ENCODE peak calls at places on chromosomes 5 and 9, in ten cellular contexts. One of them, this sample, is unnamed.

GRCh38 chr9:84101892-84102632 is 121.5 kb downstream of the RMI1 start:
- DNase-seq in sciatic nerve: no peak
- DNase-seq in aorta: no peak
- DNase-seq in astrocyte of the spinal cord: no peak
- DNase-seq in NCI-H2171: no peak
- DNase-seq in A549: no peak
- DNase-seq in frontal cortex: no peak
- DNase-seq in H7: peak; percentile 43
- DNase-seq in BE2C: no peak
- DNase-seq in amniotic stem cell: no peak
- DNase-seq in this sample: no peak

GRCh38 chr5:37771731-37772130 is 68.1 kb downstream of the GDNF start:
- DNase-seq in sciatic nerve: no peak
- DNase-seq in aorta: no peak
- DNase-seq in astrocyte of the spinal cord: peak; percentile 98
- DNase-seq in NCI-H2171: no peak
- DNase-seq in A549: no peak
- DNase-seq in frontal cortex: no peak
- DNase-seq in H7: no peak
- DNase-seq in BE2C: no peak
- DNase-seq in amniotic stem cell: peak; percentile 94
- DNase-seq in this sample: no peak

GRCh38 chr5:140571105-140571504 is 6.5 kb downstream of the SLC35A4 start:
- DNase-seq in sciatic nerve: no peak
- DNase-seq in aorta: no peak
- DNase-seq in astrocyte of the spinal cord: no peak
- DNase-seq in NCI-H2171: no peak
- DNase-seq in A549: no peak
- DNase-seq in frontal cortex: no peak
- DNase-seq in H7: no peak
- DNase-seq in BE2C: no peak
- DNase-seq in amniotic stem cell: no peak
- DNase-seq in this sample: no peak

GRCh38 chr9:110040788-110041187 is 167.2 kb downstream of the C9orf152 start:
- DNase-seq in sciatic nerve: no peak
- DNase-seq in aorta: no peak
- DNase-seq in astrocyte of the spinal cord: peak; percentile 64
- DNase-seq in NCI-H2171: no peak
- DNase-seq in A549: no peak
- DNase-seq in frontal cortex: no peak
- DNase-seq in H7: no peak
- DNase-seq in BE2C: no peak
- DNase-seq in amniotic stem cell: no peak
- DNase-seq in this sample: no peak

GRCh38 chr9:136983611-136984314 is 970 bp downstream of the LCNL1 start:
- DNase-seq in sciatic nerve: no peak
- DNase-seq in aorta: no peak
- DNase-seq in astrocyte of the spinal cord: no peak
- DNase-seq in NCI-H2171: no peak
- DNase-seq in A549: no peak
- DNase-seq in frontal cortex: no peak
- DNase-seq in H7: no peak
- DNase-seq in BE2C: no peak
- DNase-seq in amniotic stem cell: no peak
- DNase-seq in this sample: no peak

GRCh38 chr9:129383415-129384088 is 205.5 kb upstream of the IER5L start:
- DNase-seq in sciatic nerve: peak; percentile 91
- DNase-seq in aorta: peak; percentile 94
- DNase-seq in astrocyte of the spinal cord: peak; percentile 65
- DNase-seq in NCI-H2171: peak; percentile 73
- DNase-seq in A549: no peak
- DNase-seq in frontal cortex: peak; percentile 77
- DNase-seq in H7: peak; percentile 89
- DNase-seq in BE2C: no peak
- DNase-seq in amniotic stem cell: peak; percentile 16
- DNase-seq in this sample: peak; percentile 71

GRCh38 chr5:64947031-64947430 is 178.3 kb downstream of the CWC27 start:
- DNase-seq in sciatic nerve: no peak
- DNase-seq in aorta: no peak
- DNase-seq in astrocyte of the spinal cord: no peak
- DNase-seq in NCI-H2171: peak; percentile 88
- DNase-seq in A549: no peak
- DNase-seq in frontal cortex: no peak
- DNase-seq in H7: no peak
- DNase-seq in BE2C: peak; percentile 65
- DNase-seq in amniotic stem cell: no peak
- DNase-seq in this sample: no peak

GRCh38 chr9:109244179-109245132 is 76.4 kb downstream of the EPB41L4B start:
- DNase-seq in sciatic nerve: peak; percentile 85
- DNase-seq in aorta: peak; percentile 90
- DNase-seq in astrocyte of the spinal cord: peak; percentile 77
- DNase-seq in NCI-H2171: peak; percentile 38
- DNase-seq in A549: peak; percentile 62
- DNase-seq in frontal cortex: peak; percentile 9
- DNase-seq in H7: peak; percentile 79
- DNase-seq in BE2C: peak; percentile 73
- DNase-seq in amniotic stem cell: peak; percentile 20
- DNase-seq in this sample: peak; percentile 37

GRCh38 chr5:98603456-98603855 is 170.0 kb upstream of the RGMB start:
- DNase-seq in sciatic nerve: no peak
- DNase-seq in aorta: no peak
- DNase-seq in astrocyte of the spinal cord: no peak
- DNase-seq in NCI-H2171: no peak
- DNase-seq in A549: no peak
- DNase-seq in frontal cortex: no peak
- DNase-seq in H7: no peak
- DNase-seq in BE2C: no peak
- DNase-seq in amniotic stem cell: no peak
- DNase-seq in this sample: no peak

GRCh38 chr5:75310212-75310611 is 26.8 kb upstream of the HMGCR start:
- DNase-seq in sciatic nerve: no peak
- DNase-seq in aorta: no peak
- DNase-seq in astrocyte of the spinal cord: no peak
- DNase-seq in NCI-H2171: no peak
- DNase-seq in A549: no peak
- DNase-seq in frontal cortex: no peak
- DNase-seq in H7: no peak
- DNase-seq in BE2C: no peak
- DNase-seq in amniotic stem cell: no peak
- DNase-seq in this sample: no peak

GRCh38 chr9:4297795-4298254 is 2.0 kb downstream of the GLIS3 start:
- DNase-seq in sciatic nerve: peak; percentile 79
- DNase-seq in aorta: peak; percentile 89
- DNase-seq in astrocyte of the spinal cord: peak; percentile 68
- DNase-seq in NCI-H2171: peak; percentile 47
- DNase-seq in A549: peak; percentile 28
- DNase-seq in frontal cortex: no peak
- DNase-seq in H7: peak; percentile 90
- DNase-seq in BE2C: no peak
- DNase-seq in amniotic stem cell: peak; percentile 32
- DNase-seq in this sample: peak; percentile 24

GRCh38 chr9:128275198-128276007 is at the start of gene GOLGA2:
- DNase-seq in sciatic nerve: peak; percentile 76
- DNase-seq in aorta: peak; percentile 86
- DNase-seq in astrocyte of the spinal cord: peak; percentile 42
- DNase-seq in NCI-H2171: no peak
- DNase-seq in A549: peak; percentile 68
- DNase-seq in frontal cortex: no peak
- DNase-seq in H7: peak; percentile 94
- DNase-seq in BE2C: peak; percentile 34
- DNase-seq in amniotic stem cell: peak; percentile 72
- DNase-seq in this sample: peak; percentile 64

GRCh38 chr5:83145882-83146331 is 68.6 kb downstream of the XRCC4 start:
- DNase-seq in sciatic nerve: no peak
- DNase-seq in aorta: no peak
- DNase-seq in astrocyte of the spinal cord: no peak
- DNase-seq in NCI-H2171: no peak
- DNase-seq in A549: no peak
- DNase-seq in frontal cortex: no peak
- DNase-seq in H7: no peak
- DNase-seq in BE2C: no peak
- DNase-seq in amniotic stem cell: no peak
- DNase-seq in this sample: no peak

GRCh38 chr9:76213751-76214150 is 180.5 kb downstream of the RFK start:
- DNase-seq in sciatic nerve: no peak
- DNase-seq in aorta: no peak
- DNase-seq in astrocyte of the spinal cord: peak; percentile 18
- DNase-seq in NCI-H2171: no peak
- DNase-seq in A549: no peak
- DNase-seq in frontal cortex: no peak
- DNase-seq in H7: no peak
- DNase-seq in BE2C: no peak
- DNase-seq in amniotic stem cell: no peak
- DNase-seq in this sample: no peak

GRCh38 chr5:56910123-56910951 is 941 bp downstream of the SETD9 start:
- DNase-seq in sciatic nerve: peak; percentile 72
- DNase-seq in aorta: peak; percentile 79
- DNase-seq in astrocyte of the spinal cord: no peak
- DNase-seq in NCI-H2171: peak; percentile 28
- DNase-seq in A549: no peak
- DNase-seq in frontal cortex: no peak
- DNase-seq in H7: peak; percentile 9
- DNase-seq in BE2C: peak; percentile 39
- DNase-seq in amniotic stem cell: peak; percentile 53
- DNase-seq in this sample: no peak

GRCh38 chr9:132984202-132985062 is 5.9 kb downstream of the GFI1B start:
- DNase-seq in sciatic nerve: no peak
- DNase-seq in aorta: peak; percentile 55
- DNase-seq in astrocyte of the spinal cord: no peak
- DNase-seq in NCI-H2171: no peak
- DNase-seq in A549: no peak
- DNase-seq in frontal cortex: no peak
- DNase-seq in H7: peak; percentile 55
- DNase-seq in BE2C: no peak
- DNase-seq in amniotic stem cell: no peak
- DNase-seq in this sample: no peak

GRCh38 chr9:3576358-3576757 is 50.6 kb upstream of the RFX3 start:
- DNase-seq in sciatic nerve: no peak
- DNase-seq in aorta: no peak
- DNase-seq in astrocyte of the spinal cord: no peak
- DNase-seq in NCI-H2171: no peak
- DNase-seq in A549: no peak
- DNase-seq in frontal cortex: no peak
- DNase-seq in H7: no peak
- DNase-seq in BE2C: no peak
- DNase-seq in amniotic stem cell: no peak
- DNase-seq in this sample: no peak

GRCh38 chr9:83220737-83221136 is 157.8 kb upstream of the RASEF start:
- DNase-seq in sciatic nerve: no peak
- DNase-seq in aorta: no peak
- DNase-seq in astrocyte of the spinal cord: peak; percentile 84
- DNase-seq in NCI-H2171: no peak
- DNase-seq in A549: no peak
- DNase-seq in frontal cortex: no peak
- DNase-seq in H7: no peak
- DNase-seq in BE2C: no peak
- DNase-seq in amniotic stem cell: no peak
- DNase-seq in this sample: no peak

GRCh38 chr9:70485273-70485858 is 70.9 kb upstream of the KLF9 start:
- DNase-seq in sciatic nerve: no peak
- DNase-seq in aorta: no peak
- DNase-seq in astrocyte of the spinal cord: no peak
- DNase-seq in NCI-H2171: no peak
- DNase-seq in A549: no peak
- DNase-seq in frontal cortex: no peak
- DNase-seq in H7: no peak
- DNase-seq in BE2C: no peak
- DNase-seq in amniotic stem cell: no peak
- DNase-seq in this sample: no peak

GRCh38 chr5:115831163-115831768 is 10.1 kb downstream of the ATG12 start:
- DNase-seq in sciatic nerve: no peak
- DNase-seq in aorta: no peak
- DNase-seq in astrocyte of the spinal cord: peak; percentile 46
- DNase-seq in NCI-H2171: no peak
- DNase-seq in A549: peak; percentile 44
- DNase-seq in frontal cortex: no peak
- DNase-seq in H7: peak; percentile 35
- DNase-seq in BE2C: peak; percentile 32
- DNase-seq in amniotic stem cell: peak; percentile 52
- DNase-seq in this sample: no peak

GRCh38 chr9:92749071-92749933 is 15.3 kb downstream of the BICD2 start:
- DNase-seq in sciatic nerve: no peak
- DNase-seq in aorta: peak; percentile 69
- DNase-seq in astrocyte of the spinal cord: no peak
- DNase-seq in NCI-H2171: peak; percentile 62
- DNase-seq in A549: no peak
- DNase-seq in frontal cortex: peak; percentile 59
- DNase-seq in H7: peak; percentile 59
- DNase-seq in BE2C: peak; percentile 54
- DNase-seq in amniotic stem cell: no peak
- DNase-seq in this sample: no peak

GRCh38 chr9:130626249-130626982 is 38.0 kb upstream of the PRDM12 start:
- DNase-seq in sciatic nerve: peak; percentile 54
- DNase-seq in aorta: no peak
- DNase-seq in astrocyte of the spinal cord: no peak
- DNase-seq in NCI-H2171: no peak
- DNase-seq in A549: no peak
- DNase-seq in frontal cortex: no peak
- DNase-seq in H7: peak; percentile 69
- DNase-seq in BE2C: peak; percentile 47
- DNase-seq in amniotic stem cell: no peak
- DNase-seq in this sample: no peak

GRCh38 chr9:4299006-4299795 is 667 bp downstream of the GLIS3 start:
- DNase-seq in sciatic nerve: peak; percentile 60
- DNase-seq in aorta: peak; percentile 81
- DNase-seq in astrocyte of the spinal cord: peak; percentile 63
- DNase-seq in NCI-H2171: no peak
- DNase-seq in A549: peak; percentile 35
- DNase-seq in frontal cortex: peak; percentile 34
- DNase-seq in H7: peak; percentile 78
- DNase-seq in BE2C: no peak
- DNase-seq in amniotic stem cell: no peak
- DNase-seq in this sample: peak; percentile 15

GRCh38 chr5:133081716-133082115 is 29.9 kb downstream of the HSPA4 start:
- DNase-seq in sciatic nerve: no peak
- DNase-seq in aorta: no peak
- DNase-seq in astrocyte of the spinal cord: no peak
- DNase-seq in NCI-H2171: no peak
- DNase-seq in A549: no peak
- DNase-seq in frontal cortex: no peak
- DNase-seq in H7: no peak
- DNase-seq in BE2C: no peak
- DNase-seq in amniotic stem cell: no peak
- DNase-seq in this sample: no peak

GRCh38 chr9:123401879-123402513 is 46.0 kb downstream of the CRB2 start:
- DNase-seq in sciatic nerve: no peak
- DNase-seq in aorta: no peak
- DNase-seq in astrocyte of the spinal cord: peak; percentile 54
- DNase-seq in NCI-H2171: peak; percentile 44
- DNase-seq in A549: peak; percentile 90
- DNase-seq in frontal cortex: peak; percentile 52
- DNase-seq in H7: peak; percentile 88
- DNase-seq in BE2C: peak; percentile 52
- DNase-seq in amniotic stem cell: no peak
- DNase-seq in this sample: peak; percentile 79

GRCh38 chr5:119285070-119285916 is 70.5 kb upstream of the TNFAIP8 start:
- DNase-seq in sciatic nerve: no peak
- DNase-seq in aorta: no peak
- DNase-seq in astrocyte of the spinal cord: no peak
- DNase-seq in NCI-H2171: no peak
- DNase-seq in A549: no peak
- DNase-seq in frontal cortex: no peak
- DNase-seq in H7: no peak
- DNase-seq in BE2C: no peak
- DNase-seq in amniotic stem cell: no peak
- DNase-seq in this sample: no peak

GRCh38 chr9:4904322-4905134 is 80.5 kb upstream of the JAK2 start:
- DNase-seq in sciatic nerve: no peak
- DNase-seq in aorta: no peak
- DNase-seq in astrocyte of the spinal cord: peak; percentile 92
- DNase-seq in NCI-H2171: no peak
- DNase-seq in A549: no peak
- DNase-seq in frontal cortex: no peak
- DNase-seq in H7: no peak
- DNase-seq in BE2C: no peak
- DNase-seq in amniotic stem cell: no peak
- DNase-seq in this sample: no peak

GRCh38 chr5:155087036-155087435 is 73.5 kb downstream of the KIF4B start:
- DNase-seq in sciatic nerve: no peak
- DNase-seq in aorta: no peak
- DNase-seq in astrocyte of the spinal cord: no peak
- DNase-seq in NCI-H2171: no peak
- DNase-seq in A549: no peak
- DNase-seq in frontal cortex: no peak
- DNase-seq in H7: no peak
- DNase-seq in BE2C: no peak
- DNase-seq in amniotic stem cell: no peak
- DNase-seq in this sample: no peak

This sample was measured in 8988T.